ENCODE peak calls at places on chromosomes 4 and X, in four cellular contexts. One of them, this sample, is unnamed.

GRCh38 chr4:173413043-173413442 is 14.1 kb upstream of the SCRG1 start:
- DNase-seq in SK-N-SH: no peak
- DNase-seq in K562: no peak
- DNase-seq in H1: no peak
- DNase-seq in this sample: no peak

GRCh38 chr4:19780871-19781270 is 470.8 kb upstream of the SLIT2 start:
- DNase-seq in SK-N-SH: no peak
- DNase-seq in H1: no peak
- DNase-seq in K562: no peak
- DNase-seq in this sample: no peak

GRCh38 chrX:136086521-136086920 is 60.8 kb upstream of the FHL1 start:
- DNase-seq in SK-N-SH: no peak
- DNase-seq in K562: no peak
- DNase-seq in H1: no peak
- DNase-seq in this sample: no peak

GRCh38 chrX:129540725-129541184 is 696 bp downstream of the OCRL start:
- DNase-seq in SK-N-SH: no peak
- DNase-seq in H1: peak; percentile 44
- DNase-seq in K562: peak; percentile 22
- DNase-seq in this sample: peak; percentile 12

GRCh38 chr4:161419822-161420221 is 744.0 kb downstream of the FSTL5 start:
- DNase-seq in H1: peak; percentile 51
- DNase-seq in K562: no peak
- DNase-seq in SK-N-SH: peak; percentile 7
- DNase-seq in this sample: peak; percentile 16

GRCh38 chr4:7519638-7520373 is 85.1 kb upstream of the PSAPL1 start:
- DNase-seq in H1: no peak
- DNase-seq in SK-N-SH: peak; percentile 81
- DNase-seq in K562: no peak
- DNase-seq in this sample: no peak

GRCh38 chr4:173160871-173161270 is 7.7 kb upstream of the GALNT7 start:
- DNase-seq in H1: no peak
- DNase-seq in SK-N-SH: no peak
- DNase-seq in K562: peak; percentile 38
- DNase-seq in this sample: no peak

GRCh38 chrX:120145295-120145925 is 13.0 kb upstream of the RHOXF2 start:
- DNase-seq in SK-N-SH: no peak
- DNase-seq in K562: peak; percentile 58
- DNase-seq in H1: no peak
- DNase-seq in this sample: no peak

GRCh38 chr4:158523990-158524545 is 2.4 kb downstream of the RXFP1 start:
- DNase-seq in SK-N-SH: no peak
- DNase-seq in K562: no peak
- DNase-seq in H1: no peak
- DNase-seq in this sample: no peak

GRCh38 chrX:30779453-30780030 is 109.5 kb downstream of the TAB3 start:
- DNase-seq in K562: peak; percentile 6
- DNase-seq in SK-N-SH: no peak
- DNase-seq in H1: no peak
- DNase-seq in this sample: no peak

GRCh38 chr4:98801259-98801725 is 127.6 kb downstream of the EIF4E start:
- DNase-seq in H1: no peak
- DNase-seq in K562: peak; percentile 90
- DNase-seq in SK-N-SH: no peak
- DNase-seq in this sample: no peak

GRCh38 chr4:2800691-2801596 is 8.1 kb downstream of the SH3BP2 start:
- DNase-seq in K562: peak; percentile 53
- DNase-seq in H1: peak; percentile 80
- DNase-seq in SK-N-SH: peak; percentile 76
- DNase-seq in this sample: peak; percentile 79

GRCh38 chr4:38650133-38650532 is 13.9 kb upstream of the KLF3 start:
- DNase-seq in H1: no peak
- DNase-seq in K562: no peak
- DNase-seq in SK-N-SH: no peak
- DNase-seq in this sample: no peak

GRCh38 chr4:186701273-186701672 is 22.4 kb downstream of the FAT1 start:
- DNase-seq in H1: peak; percentile 64
- DNase-seq in K562: no peak
- DNase-seq in SK-N-SH: no peak
- DNase-seq in this sample: peak; percentile 67

GRCh38 chr4:118287691-118288090 is 65.1 kb downstream of the PRSS12 start:
- DNase-seq in K562: no peak
- DNase-seq in SK-N-SH: no peak
- DNase-seq in H1: no peak
- DNase-seq in this sample: no peak

GRCh38 chr4:10639664-10640063 is 44.9 kb downstream of the CLNK start:
- DNase-seq in K562: no peak
- DNase-seq in SK-N-SH: no peak
- DNase-seq in H1: no peak
- DNase-seq in this sample: no peak

GRCh38 chrX:66731398-66731797 is 92.5 kb upstream of the EDA2R start:
- DNase-seq in SK-N-SH: peak; percentile 16
- DNase-seq in H1: no peak
- DNase-seq in K562: peak; percentile 26
- DNase-seq in this sample: no peak

GRCh38 chrX:33132569-33132968 is 78.8 kb downstream of the DMD start:
- DNase-seq in SK-N-SH: no peak
- DNase-seq in H1: no peak
- DNase-seq in K562: no peak
- DNase-seq in this sample: no peak

GRCh38 chr4:152454398-152455011 is 81.4 kb downstream of the FBXW7 start:
- DNase-seq in SK-N-SH: peak; percentile 51
- DNase-seq in K562: peak; percentile 6
- DNase-seq in H1: no peak
- DNase-seq in this sample: no peak

GRCh38 chr4:178142724-178143123 is 700.5 kb upstream of the AGA start:
- DNase-seq in SK-N-SH: no peak
- DNase-seq in H1: no peak
- DNase-seq in K562: no peak
- DNase-seq in this sample: no peak

GRCh38 chr4:76310683-76311082 is 4.2 kb downstream of the STBD1 start:
- DNase-seq in K562: no peak
- DNase-seq in SK-N-SH: peak; percentile 45
- DNase-seq in H1: no peak
- DNase-seq in this sample: no peak

GRCh38 chrX:138648570-138648969 is 62.9 kb downstream of the FGF13 start:
- DNase-seq in H1: no peak
- DNase-seq in K562: no peak
- DNase-seq in SK-N-SH: no peak
- DNase-seq in this sample: no peak

GRCh38 chr4:135123632-135124031 is 922.0 kb upstream of the PABPC4L start:
- DNase-seq in SK-N-SH: no peak
- DNase-seq in H1: no peak
- DNase-seq in K562: no peak
- DNase-seq in this sample: no peak

GRCh38 chr4:40848981-40849380 is 99.2 kb downstream of the NSUN7 start:
- DNase-seq in K562: no peak
- DNase-seq in SK-N-SH: no peak
- DNase-seq in H1: no peak
- DNase-seq in this sample: no peak

GRCh38 chrX:32281853-32282252 is 929.5 kb downstream of the DMD start:
- DNase-seq in K562: no peak
- DNase-seq in SK-N-SH: no peak
- DNase-seq in H1: no peak
- DNase-seq in this sample: no peak

GRCh38 chr4:18441676-18442075 is 420.1 kb upstream of the LCORL start:
- DNase-seq in K562: no peak
- DNase-seq in SK-N-SH: no peak
- DNase-seq in H1: no peak
- DNase-seq in this sample: no peak

GRCh38 chr4:41620594-41621256 is 82.8 kb downstream of the LIMCH1 start:
- DNase-seq in H1: no peak
- DNase-seq in K562: no peak
- DNase-seq in SK-N-SH: peak; percentile 45
- DNase-seq in this sample: no peak

GRCh38 chrX:54978448-54978847 is 15.5 kb downstream of the PFKFB1 start:
- DNase-seq in H1: no peak
- DNase-seq in SK-N-SH: no peak
- DNase-seq in K562: no peak
- DNase-seq in this sample: no peak

GRCh38 chr4:178738026-178738425 is 1295.8 kb upstream of the AGA start:
- DNase-seq in K562: no peak
- DNase-seq in H1: no peak
- DNase-seq in SK-N-SH: no peak
- DNase-seq in this sample: no peak

GRCh38 chrX:106585478-106585877 is 26.3 kb upstream of the RADX start:
- DNase-seq in K562: no peak
- DNase-seq in SK-N-SH: no peak
- DNase-seq in H1: no peak
- DNase-seq in this sample: no peak

GRCh38 chr4:72295966-72296557 is 264.3 kb downstream of the NPFFR2 start:
- DNase-seq in K562: peak; percentile 43
- DNase-seq in H1: no peak
- DNase-seq in SK-N-SH: peak; percentile 48
- DNase-seq in this sample: no peak

GRCh38 chrX:149962859-149963757 is 24.8 kb upstream of the EOLA2 start:
- DNase-seq in H1: no peak
- DNase-seq in SK-N-SH: peak; percentile 55
- DNase-seq in K562: peak; percentile 22
- DNase-seq in this sample: peak; percentile 24

GRCh38 chrX:131704136-131704695 is 160.3 kb downstream of the OR13H1 start:
- DNase-seq in K562: peak; percentile 5
- DNase-seq in SK-N-SH: peak; percentile 64
- DNase-seq in H1: no peak
- DNase-seq in this sample: peak; percentile 15

GRCh38 chr4:19807505-19807904 is 444.2 kb upstream of the SLIT2 start:
- DNase-seq in K562: no peak
- DNase-seq in SK-N-SH: no peak
- DNase-seq in H1: no peak
- DNase-seq in this sample: no peak

GRCh38 chr4:2796261-2797187 is 3.6 kb downstream of the SH3BP2 start:
- DNase-seq in H1: no peak
- DNase-seq in K562: no peak
- DNase-seq in SK-N-SH: peak; percentile 29
- DNase-seq in this sample: no peak

GRCh38 chrX:68650491-68650890 is 3.0 kb downstream of the STARD8 start:
- DNase-seq in H1: no peak
- DNase-seq in SK-N-SH: no peak
- DNase-seq in K562: no peak
- DNase-seq in this sample: no peak

GRCh38 chrX:28042826-28043564 is 61.7 kb upstream of the DCAF8L1 start:
- DNase-seq in H1: no peak
- DNase-seq in SK-N-SH: no peak
- DNase-seq in K562: no peak
- DNase-seq in this sample: no peak

GRCh38 chr4:94158883-94159282 is 48.8 kb upstream of the SMARCAD1 start:
- DNase-seq in H1: no peak
- DNase-seq in SK-N-SH: no peak
- DNase-seq in K562: no peak
- DNase-seq in this sample: no peak

GRCh38 chr4:26619784-26620183 is 35.9 kb downstream of the TBC1D19 start:
- DNase-seq in H1: no peak
- DNase-seq in SK-N-SH: no peak
- DNase-seq in K562: no peak
- DNase-seq in this sample: no peak

GRCh38 chr4:647481-647880 is 22.1 kb downstream of the PDE6B start:
- DNase-seq in H1: no peak
- DNase-seq in SK-N-SH: no peak
- DNase-seq in K562: no peak
- DNase-seq in this sample: no peak
- TF ChIP-seq TEAD4 in H1: no peak
- TF ChIP-seq TEAD4 in SK-N-SH: no peak
- TF ChIP-seq TEAD4 in K562: no peak
- TF ChIP-seq TEAD4 in this sample: no peak

GRCh38 chrX:100587846-100588245 is 3.1 kb downstream of the TNMD start:
- DNase-seq in K562: no peak
- DNase-seq in SK-N-SH: no peak
- DNase-seq in H1: no peak
- DNase-seq in this sample: no peak
- TF ChIP-seq TEAD4 in K562: no peak
- TF ChIP-seq TEAD4 in SK-N-SH: no peak
- TF ChIP-seq TEAD4 in H1: no peak
- TF ChIP-seq TEAD4 in this sample: no peak

GRCh38 chr4:95358320-95358889 is 190.4 kb downstream of the UNC5C start:
- DNase-seq in H1: no peak
- DNase-seq in K562: no peak
- DNase-seq in SK-N-SH: no peak
- DNase-seq in this sample: no peak
- TF ChIP-seq TEAD4 in H1: no peak
- TF ChIP-seq TEAD4 in K562: no peak
- TF ChIP-seq TEAD4 in SK-N-SH: no peak
- TF ChIP-seq TEAD4 in this sample: no peak

GRCh38 chr4:103046416-103047290 is 27.1 kb upstream of the SLC9B1 start:
- DNase-seq in K562: peak; percentile 71
- DNase-seq in SK-N-SH: peak; percentile 34
- DNase-seq in H1: no peak
- DNase-seq in this sample: peak; percentile 37
- TF ChIP-seq TEAD4 in K562: no peak
- TF ChIP-seq TEAD4 in SK-N-SH: no peak
- TF ChIP-seq TEAD4 in H1: no peak
- TF ChIP-seq TEAD4 in this sample: no peak

DNA sequence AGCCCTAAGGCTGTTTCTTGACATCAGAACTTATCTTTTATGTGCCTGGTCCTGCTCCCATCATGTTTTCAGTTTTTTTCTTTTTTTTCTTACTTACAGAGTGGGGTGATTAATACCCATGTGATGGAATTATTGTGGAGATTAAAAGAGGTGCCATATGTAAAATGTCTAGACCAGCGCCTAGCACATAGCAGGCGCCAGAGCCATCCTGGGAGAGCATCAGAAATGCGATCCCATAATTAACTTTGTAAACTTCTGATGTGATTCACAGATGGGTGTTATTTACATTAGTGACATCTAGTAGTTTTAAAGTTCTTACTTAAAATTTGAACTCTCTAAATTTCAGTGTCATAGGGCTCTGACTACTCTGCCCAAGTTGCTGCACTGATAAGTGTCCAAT is 66.2 kb upstream of the PGRMC2 start:
- DNase-seq in K562: no peak
- DNase-seq in H1: no peak
- DNase-seq in SK-N-SH: no peak
- DNase-seq in this sample: no peak
- TF ChIP-seq TEAD4 in K562: no peak
- TF ChIP-seq TEAD4 in H1: no peak
- TF ChIP-seq TEAD4 in SK-N-SH: no peak
- TF ChIP-seq TEAD4 in this sample: no peak

GRCh38 chr4:27779827-27780226 is 919.2 kb downstream of the STIM2 start:
- DNase-seq in SK-N-SH: no peak
- DNase-seq in H1: no peak
- DNase-seq in K562: no peak
- DNase-seq in this sample: no peak
- TF ChIP-seq TEAD4 in SK-N-SH: no peak
- TF ChIP-seq TEAD4 in H1: no peak
- TF ChIP-seq TEAD4 in K562: no peak
- TF ChIP-seq TEAD4 in this sample: no peak

GRCh38 chr4:52713456-52713937 is 37.7 kb downstream of the ERVMER34-1 start:
- DNase-seq in H1: no peak
- DNase-seq in SK-N-SH: no peak
- DNase-seq in K562: peak; percentile 43
- DNase-seq in this sample: no peak
- TF ChIP-seq TEAD4 in H1: no peak
- TF ChIP-seq TEAD4 in SK-N-SH: no peak
- TF ChIP-seq TEAD4 in K562: no peak
- TF ChIP-seq TEAD4 in this sample: no peak

This sample was measured in WTC11.